ENCODE peak calls at places on chromosomes 2 and 18, in nine cellular contexts. I is H9, P is HepG2, M is IMR-90, U is DND-41, N is GM23248, D is HCT116, S is neuronal stem cell, R is neural progenitor cell. L is an unnamed sample.

GRCh38 chr2:57141269-57141668 is 905.3 kb upstream of the VRK2 start:
- DNase-seq in M (no peak), I (no peak), N (no peak), P (no peak), R (no peak), S (no peak), U (no peak), D (no peak), L (no peak)

GRCh38 chr2:207219036-207219435 is 53.3 kb upstream of the KLF7 start:
- DNase-seq in I (no peak), P (no peak), S (no peak), U (no peak), D (no peak), N (no peak), M (no peak), R (no peak), L (no peak)

GRCh38 chr2:66565291-66565690 is 130.4 kb downstream of the MEIS1 start:
- DNase-seq in S (no peak), N (peak; percentile 17), P (no peak), U (no peak), I (no peak), R (no peak), M (peak; percentile 65), D (no peak), L (no peak)

GRCh38 chr2:212109217-212109616 is 429.4 kb downstream of the ERBB4 start:
- DNase-seq in N (no peak), P (no peak), M (no peak), I (no peak), R (no peak), D (no peak), U (no peak), S (no peak), L (no peak)

GRCh38 chr18:54222922-54223567 is 1.4 kb downstream of the MBD2 start:
- DNase-seq in D (peak; percentile 12), U (peak; percentile 49), M (no peak), P (peak; percentile 25), S (no peak), N (no peak), I (no peak), R (peak; percentile 16), L (no peak)

GRCh38 chr2:218745559-218746469 is 35.2 kb downstream of the TTLL4 start:
- DNase-seq in M (peak; percentile 65), P (peak; percentile 99), D (peak; percentile 12), N (peak; percentile 60), U (no peak), S (no peak), I (no peak), R (no peak), L (peak; percentile 96)

GRCh38 chr2:9897331-9897737 is 54.1 kb downstream of the TAF1B start:
- DNase-seq in D (peak; percentile 65), I (no peak), M (peak; percentile 96), N (peak; percentile 89), P (no peak), U (no peak), R (peak; percentile 27), S (peak; percentile 14), L (peak; percentile 99)

GRCh38 chr18:70337139-70337972 is 48.5 kb downstream of the SOCS6 start:
- DNase-seq in I (peak; percentile 69), N (peak; percentile 95), S (peak; percentile 6), P (peak; percentile 81), R (peak; percentile 31), U (no peak), M (peak; percentile 92), D (peak; percentile 89), L (peak; percentile 96)

GRCh38 chr2:70460333-70460732 is 93.3 kb downstream of the TGFA start:
- DNase-seq in I (peak; percentile 69), R (no peak), D (no peak), M (no peak), N (no peak), U (no peak), S (no peak), P (no peak), L (peak; percentile 24)

GRCh38 chr2:101638156-101638809 is 59.2 kb upstream of the MAP4K4 start:
- DNase-seq in P (no peak), M (no peak), N (no peak), U (no peak), R (no peak), I (no peak), S (no peak), D (no peak), L (no peak)

DNA sequence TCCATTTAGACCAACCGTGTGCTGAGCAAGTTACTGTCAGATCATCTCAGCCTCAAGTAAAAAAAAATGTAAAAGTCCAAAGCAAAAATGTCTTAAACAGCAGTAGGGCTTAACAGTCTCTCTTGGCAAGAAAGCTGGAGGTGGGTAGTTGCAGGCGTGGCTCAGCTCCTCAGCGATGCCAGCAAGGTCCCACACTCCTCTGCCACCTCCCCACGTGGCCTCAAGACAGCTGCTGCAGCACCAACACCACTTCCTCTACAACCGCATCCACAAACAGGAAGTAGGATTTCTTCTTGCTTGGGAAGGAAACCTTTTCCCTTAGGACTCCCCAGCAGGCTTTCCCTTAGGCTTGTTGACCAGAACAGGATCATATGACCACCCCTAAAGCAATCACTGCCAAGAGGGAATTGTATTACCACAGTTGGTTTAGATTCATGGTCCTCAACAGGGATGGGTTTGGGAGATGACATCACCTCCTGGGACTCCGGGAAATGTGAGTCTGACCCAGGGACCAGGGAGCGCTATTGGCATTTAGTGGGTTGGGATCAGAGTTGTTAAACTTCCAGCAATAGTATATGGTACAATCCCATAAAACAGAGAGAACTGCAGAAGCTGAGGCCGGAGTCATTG is 97.1 kb downstream of the MAPK4 start:
- DNase-seq in N (no peak), P (no peak), R (no peak), S (no peak), M (no peak), U (no peak), D (no peak), I (no peak), L (no peak)
- H3K4me2 ChIP-seq in N (no peak overlapping the region), P (no peak overlapping the region), R (no peak overlapping the region), S (no peak overlapping the region), M (no peak overlapping the region), U (no peak overlapping the region), D (no peak overlapping the region), I (no peak overlapping the region), L (no peak overlapping the region)

DNA sequence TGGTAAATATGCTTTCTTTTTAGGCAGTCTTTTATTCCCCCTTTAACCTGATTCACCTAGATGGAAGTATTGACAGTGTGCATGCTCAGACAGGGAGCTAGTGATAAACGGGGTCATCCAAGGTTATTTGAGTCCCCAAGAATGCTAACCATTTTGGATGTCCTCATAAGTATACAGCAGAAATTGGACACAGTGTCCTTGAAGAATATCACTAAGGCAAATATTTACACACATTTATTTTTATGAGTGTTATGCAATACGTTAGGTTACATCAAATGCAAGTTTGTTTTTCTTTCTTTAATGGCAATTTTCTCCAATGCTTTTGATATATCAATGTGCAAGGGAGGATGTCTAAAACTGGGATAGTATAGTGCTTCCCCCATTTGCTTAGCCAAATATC is 23.6 kb downstream of the CNTNAP5 start:
- DNase-seq in U (no peak), S (no peak), D (no peak), N (no peak), I (no peak), M (no peak), P (no peak), R (no peak), L (no peak)
- H3K9ac ChIP-seq in U (no peak overlapping the region), S (no peak overlapping the region), D (no peak overlapping the region), N (no peak overlapping the region), I (no peak overlapping the region), M (no peak overlapping the region), P (no peak overlapping the region), R (no peak overlapping the region), L (no peak overlapping the region)

GRCh38 chr2:27715318-27716165 is 51.9 kb downstream of the SLC4A1AP start:
- DNase-seq in R (peak; percentile 54), P (no peak), S (no peak), I (no peak), U (peak; percentile 10), N (peak; percentile 85), M (peak; percentile 69), D (no peak), L (no peak)

GRCh38 chr2:27716301-27717069 is 52.8 kb downstream of the SLC4A1AP start:
- DNase-seq in S (no peak), N (no peak), I (peak; percentile 59), D (no peak), P (no peak), R (peak; percentile 32), M (no peak), U (no peak), L (no peak)

GRCh38 chr2:27713201-27713600 is 49.5 kb downstream of the SLC4A1AP start:
- DNase-seq in S (no peak), U (no peak), M (no peak), R (no peak), I (no peak), P (no peak), D (no peak), N (no peak), L (no peak)

GRCh38 chr2:27714053-27714452 is 50.4 kb downstream of the SLC4A1AP start:
- DNase-seq in I (no peak), M (no peak), D (no peak), S (no peak), U (no peak), N (no peak), P (no peak), R (no peak), L (no peak)

DNA sequence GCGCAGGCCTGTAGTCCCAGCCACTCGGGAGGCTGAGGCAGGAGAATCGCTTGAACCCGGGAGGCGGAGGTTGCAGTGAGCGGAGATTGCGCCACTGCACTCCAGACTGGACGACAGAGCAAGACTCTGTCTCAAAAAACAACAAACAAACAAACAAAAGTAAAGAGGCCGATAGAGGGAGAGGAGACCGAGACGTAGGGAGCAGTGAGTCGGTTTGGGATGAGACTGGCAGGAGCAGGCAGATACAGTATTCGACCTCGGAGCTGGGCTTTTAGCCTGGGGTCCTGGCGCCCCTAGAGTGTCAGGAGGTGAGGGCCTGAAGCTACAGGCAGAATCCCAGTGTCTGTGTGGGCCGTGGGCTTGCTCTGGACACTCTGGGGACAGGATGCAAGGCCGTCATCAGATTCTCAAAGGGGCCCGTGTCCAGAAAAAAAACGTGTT is 51.2 kb downstream of the SLC4A1AP start:
- DNase-seq in U (no peak), S (no peak), M (no peak), R (peak; percentile 19), I (no peak), P (no peak), D (no peak), N (peak; percentile 27), L (no peak)
- H3K4me2 ChIP-seq in U (no peak overlapping the region), S (peak overlapping the region; percentile 73), M (peak overlapping the region; percentile 90), R (peak overlapping the region; percentile 95), I (peak overlapping the region; percentile 78), P (peak overlapping the region; percentile 98), D (peak overlapping the region; percentile 80), N (peak overlapping the region; percentile 84), L (peak overlapping the region; percentile 77)

GRCh38 chr2:118102433-118103082 is 14.3 kb downstream of the INSIG2 start:
- DNase-seq in U (no peak), R (no peak), P (no peak), I (no peak), D (no peak), M (peak; percentile 30), S (no peak), N (peak; percentile 39), L (peak; percentile 63)
- H3K9ac ChIP-seq in U (no peak overlapping the region), R (no peak overlapping the region), P (no peak overlapping the region), I (no peak overlapping the region), D (no peak overlapping the region), M (no peak overlapping the region), S (no peak overlapping the region), N (no peak overlapping the region), L (peak overlapping the region; percentile 36)

L was measured in mammary epithelial cell.